ENCODE peak calls at places on chromosomes 12 and 14, in five cellular contexts. One of them, this sample, is unnamed.

GRCh38 chr14:76929927-76930326 is 98.6 kb downstream of the IRF2BPL start:
- DNase-seq in stimulated activated CD8-positive, alpha-beta memory T cell treated with anti-CD3 and anti-CD28 coated beads, Interleukin-4, amount 100 ng/mL, for 1 hour: no peak
- DNase-seq in CD8-positive, alpha-beta memory T cell: peak; percentile 38
- DNase-seq in iris pigment epithelial cell: no peak
- DNase-seq in AG08395: peak; percentile 41
- DNase-seq in this sample: peak; percentile 50

GRCh38 chr12:7864751-7865150 is 8.0 kb downstream of the SLC2A14 start:
- DNase-seq in stimulated activated CD8-positive, alpha-beta memory T cell treated with anti-CD3 and anti-CD28 coated beads, Interleukin-4, amount 100 ng/mL, for 1 hour: no peak
- DNase-seq in AG08395: no peak
- DNase-seq in iris pigment epithelial cell: no peak
- DNase-seq in CD8-positive, alpha-beta memory T cell: no peak
- DNase-seq in this sample: no peak

GRCh38 chr14:24605435-24606190 is 3.9 kb downstream of the GZMH start:
- DNase-seq in AG08395: no peak
- DNase-seq in stimulated activated CD8-positive, alpha-beta memory T cell treated with anti-CD3 and anti-CD28 coated beads, Interleukin-4, amount 100 ng/mL, for 1 hour: peak; percentile 37
- DNase-seq in iris pigment epithelial cell: no peak
- DNase-seq in CD8-positive, alpha-beta memory T cell: peak; percentile 49
- DNase-seq in this sample: peak; percentile 76

GRCh38 chr12:15208140-15208539 is 13.1 kb downstream of the RERG start:
- DNase-seq in CD8-positive, alpha-beta memory T cell: no peak
- DNase-seq in iris pigment epithelial cell: peak; percentile 56
- DNase-seq in AG08395: no peak
- DNase-seq in stimulated activated CD8-positive, alpha-beta memory T cell treated with anti-CD3 and anti-CD28 coated beads, Interleukin-4, amount 100 ng/mL, for 1 hour: no peak
- DNase-seq in this sample: no peak

GRCh38 chr12:70399319-70399718 is 33.2 kb downstream of the KCNMB4 start:
- DNase-seq in CD8-positive, alpha-beta memory T cell: no peak
- DNase-seq in iris pigment epithelial cell: no peak
- DNase-seq in stimulated activated CD8-positive, alpha-beta memory T cell treated with anti-CD3 and anti-CD28 coated beads, Interleukin-4, amount 100 ng/mL, for 1 hour: no peak
- DNase-seq in AG08395: no peak
- DNase-seq in this sample: no peak

GRCh38 chr12:132886529-132887477 is 602 bp downstream of the CHFR start:
- DNase-seq in AG08395: peak; percentile 22
- DNase-seq in CD8-positive, alpha-beta memory T cell: no peak
- DNase-seq in iris pigment epithelial cell: peak; percentile 12
- DNase-seq in stimulated activated CD8-positive, alpha-beta memory T cell treated with anti-CD3 and anti-CD28 coated beads, Interleukin-4, amount 100 ng/mL, for 1 hour: no peak
- DNase-seq in this sample: no peak

GRCh38 chr12:51419473-51420228 is 5.0 kb upstream of the SLC4A8 start:
- DNase-seq in AG08395: peak; percentile 25
- DNase-seq in CD8-positive, alpha-beta memory T cell: no peak
- DNase-seq in stimulated activated CD8-positive, alpha-beta memory T cell treated with anti-CD3 and anti-CD28 coated beads, Interleukin-4, amount 100 ng/mL, for 1 hour: no peak
- DNase-seq in iris pigment epithelial cell: no peak
- DNase-seq in this sample: no peak

GRCh38 chr12:26768611-26769603 is 64.1 kb downstream of the ITPR2 start:
- DNase-seq in iris pigment epithelial cell: no peak
- DNase-seq in AG08395: no peak
- DNase-seq in CD8-positive, alpha-beta memory T cell: no peak
- DNase-seq in stimulated activated CD8-positive, alpha-beta memory T cell treated with anti-CD3 and anti-CD28 coated beads, Interleukin-4, amount 100 ng/mL, for 1 hour: no peak
- DNase-seq in this sample: peak; percentile 61

GRCh38 chr12:1421091-1421902 is 173.1 kb downstream of the FBXL14 start:
- DNase-seq in iris pigment epithelial cell: no peak
- DNase-seq in stimulated activated CD8-positive, alpha-beta memory T cell treated with anti-CD3 and anti-CD28 coated beads, Interleukin-4, amount 100 ng/mL, for 1 hour: no peak
- DNase-seq in AG08395: no peak
- DNase-seq in CD8-positive, alpha-beta memory T cell: no peak
- DNase-seq in this sample: no peak

GRCh38 chr14:68145539-68145938 is 326.0 kb downstream of the RAD51B start:
- DNase-seq in CD8-positive, alpha-beta memory T cell: no peak
- DNase-seq in stimulated activated CD8-positive, alpha-beta memory T cell treated with anti-CD3 and anti-CD28 coated beads, Interleukin-4, amount 100 ng/mL, for 1 hour: no peak
- DNase-seq in AG08395: no peak
- DNase-seq in iris pigment epithelial cell: peak; percentile 56
- DNase-seq in this sample: no peak

GRCh38 chr12:106975098-106975497 is 11.8 kb downstream of the MTERF2 start:
- DNase-seq in CD8-positive, alpha-beta memory T cell: no peak
- DNase-seq in iris pigment epithelial cell: no peak
- DNase-seq in stimulated activated CD8-positive, alpha-beta memory T cell treated with anti-CD3 and anti-CD28 coated beads, Interleukin-4, amount 100 ng/mL, for 1 hour: no peak
- DNase-seq in AG08395: no peak
- DNase-seq in this sample: no peak

GRCh38 chr14:21026251-21026987 is 1.6 kb upstream of the NDRG2 start:
- DNase-seq in CD8-positive, alpha-beta memory T cell: no peak
- DNase-seq in stimulated activated CD8-positive, alpha-beta memory T cell treated with anti-CD3 and anti-CD28 coated beads, Interleukin-4, amount 100 ng/mL, for 1 hour: no peak
- DNase-seq in iris pigment epithelial cell: no peak
- DNase-seq in AG08395: no peak
- DNase-seq in this sample: no peak

GRCh38 chr12:53938276-53939140 is at the start of gene HOXC13:
- DNase-seq in AG08395: peak; percentile 61
- DNase-seq in CD8-positive, alpha-beta memory T cell: no peak
- DNase-seq in iris pigment epithelial cell: no peak
- DNase-seq in stimulated activated CD8-positive, alpha-beta memory T cell treated with anti-CD3 and anti-CD28 coated beads, Interleukin-4, amount 100 ng/mL, for 1 hour: no peak
- DNase-seq in this sample: no peak

GRCh38 chr12:51897181-51897580 is 9.3 kb downstream of the ANKRD33 start:
- DNase-seq in stimulated activated CD8-positive, alpha-beta memory T cell treated with anti-CD3 and anti-CD28 coated beads, Interleukin-4, amount 100 ng/mL, for 1 hour: no peak
- DNase-seq in CD8-positive, alpha-beta memory T cell: no peak
- DNase-seq in AG08395: no peak
- DNase-seq in iris pigment epithelial cell: no peak
- DNase-seq in this sample: no peak

GRCh38 chr12:121799842-121800693 is 3.7 kb upstream of the SETD1B start:
- DNase-seq in AG08395: peak; percentile 89
- DNase-seq in CD8-positive, alpha-beta memory T cell: peak; percentile 68
- DNase-seq in stimulated activated CD8-positive, alpha-beta memory T cell treated with anti-CD3 and anti-CD28 coated beads, Interleukin-4, amount 100 ng/mL, for 1 hour: no peak
- DNase-seq in iris pigment epithelial cell: peak; percentile 91
- DNase-seq in this sample: peak; percentile 87

GRCh38 chr12:93790472-93791152 is 113.4 kb downstream of the CRADD start:
- DNase-seq in iris pigment epithelial cell: peak; percentile 93
- DNase-seq in AG08395: peak; percentile 55
- DNase-seq in stimulated activated CD8-positive, alpha-beta memory T cell treated with anti-CD3 and anti-CD28 coated beads, Interleukin-4, amount 100 ng/mL, for 1 hour: no peak
- DNase-seq in CD8-positive, alpha-beta memory T cell: no peak
- DNase-seq in this sample: no peak

GRCh38 chr12:58069268-58069967 is 128.1 kb downstream of the ATP23 start:
- DNase-seq in iris pigment epithelial cell: peak; percentile 88
- DNase-seq in CD8-positive, alpha-beta memory T cell: no peak
- DNase-seq in AG08395: no peak
- DNase-seq in stimulated activated CD8-positive, alpha-beta memory T cell treated with anti-CD3 and anti-CD28 coated beads, Interleukin-4, amount 100 ng/mL, for 1 hour: no peak
- DNase-seq in this sample: no peak

GRCh38 chr12:26195641-26196423 is 459 bp downstream of the SSPN start:
- DNase-seq in AG08395: peak; percentile 36
- DNase-seq in iris pigment epithelial cell: peak; percentile 63
- DNase-seq in CD8-positive, alpha-beta memory T cell: no peak
- DNase-seq in stimulated activated CD8-positive, alpha-beta memory T cell treated with anti-CD3 and anti-CD28 coated beads, Interleukin-4, amount 100 ng/mL, for 1 hour: no peak
- DNase-seq in this sample: peak; percentile 3

GRCh38 chr14:22838631-22839041 is 2.3 kb downstream of the MMP14 start:
- DNase-seq in AG08395: peak; percentile 64
- DNase-seq in stimulated activated CD8-positive, alpha-beta memory T cell treated with anti-CD3 and anti-CD28 coated beads, Interleukin-4, amount 100 ng/mL, for 1 hour: no peak
- DNase-seq in iris pigment epithelial cell: peak; percentile 83
- DNase-seq in CD8-positive, alpha-beta memory T cell: no peak
- DNase-seq in this sample: peak; percentile 62

GRCh38 chr12:45969084-45969483 is 21.3 kb downstream of the SCAF11 start:
- DNase-seq in AG08395: peak; percentile 14
- DNase-seq in stimulated activated CD8-positive, alpha-beta memory T cell treated with anti-CD3 and anti-CD28 coated beads, Interleukin-4, amount 100 ng/mL, for 1 hour: no peak
- DNase-seq in CD8-positive, alpha-beta memory T cell: no peak
- DNase-seq in iris pigment epithelial cell: peak; percentile 61
- DNase-seq in this sample: no peak

GRCh38 chr14:95328876-95329503 is 9.3 kb upstream of the CLMN start:
- DNase-seq in AG08395: no peak
- DNase-seq in iris pigment epithelial cell: no peak
- DNase-seq in CD8-positive, alpha-beta memory T cell: no peak
- DNase-seq in stimulated activated CD8-positive, alpha-beta memory T cell treated with anti-CD3 and anti-CD28 coated beads, Interleukin-4, amount 100 ng/mL, for 1 hour: no peak
- DNase-seq in this sample: no peak

GRCh38 chr14:55803506-55804197 is 223.6 kb downstream of the KTN1 start:
- DNase-seq in iris pigment epithelial cell: no peak
- DNase-seq in AG08395: no peak
- DNase-seq in CD8-positive, alpha-beta memory T cell: no peak
- DNase-seq in stimulated activated CD8-positive, alpha-beta memory T cell treated with anti-CD3 and anti-CD28 coated beads, Interleukin-4, amount 100 ng/mL, for 1 hour: no peak
- DNase-seq in this sample: no peak

GRCh38 chr12:6187948-6188793 is 12.0 kb upstream of the CD9 start:
- DNase-seq in AG08395: no peak
- DNase-seq in iris pigment epithelial cell: no peak
- DNase-seq in stimulated activated CD8-positive, alpha-beta memory T cell treated with anti-CD3 and anti-CD28 coated beads, Interleukin-4, amount 100 ng/mL, for 1 hour: no peak
- DNase-seq in CD8-positive, alpha-beta memory T cell: no peak
- DNase-seq in this sample: no peak

GRCh38 chr14:89236846-89237245 is 180.2 kb downstream of the FOXN3 start:
- DNase-seq in iris pigment epithelial cell: no peak
- DNase-seq in CD8-positive, alpha-beta memory T cell: no peak
- DNase-seq in stimulated activated CD8-positive, alpha-beta memory T cell treated with anti-CD3 and anti-CD28 coated beads, Interleukin-4, amount 100 ng/mL, for 1 hour: no peak
- DNase-seq in AG08395: no peak
- DNase-seq in this sample: no peak

GRCh38 chr12:120358412-120359158 is 10.4 kb downstream of the MSI1 start:
- DNase-seq in AG08395: no peak
- DNase-seq in iris pigment epithelial cell: no peak
- DNase-seq in stimulated activated CD8-positive, alpha-beta memory T cell treated with anti-CD3 and anti-CD28 coated beads, Interleukin-4, amount 100 ng/mL, for 1 hour: no peak
- DNase-seq in CD8-positive, alpha-beta memory T cell: no peak
- DNase-seq in this sample: no peak

GRCh38 chr12:34406228-34406995 is 384.1 kb downstream of the ALG10 start:
- DNase-seq in CD8-positive, alpha-beta memory T cell: peak; percentile 0
- DNase-seq in AG08395: peak; percentile 0
- DNase-seq in stimulated activated CD8-positive, alpha-beta memory T cell treated with anti-CD3 and anti-CD28 coated beads, Interleukin-4, amount 100 ng/mL, for 1 hour: no peak
- DNase-seq in iris pigment epithelial cell: no peak
- DNase-seq in this sample: no peak

GRCh38 chr12:120261951-120262851 is 3.3 kb downstream of the PXN start:
- DNase-seq in CD8-positive, alpha-beta memory T cell: no peak
- DNase-seq in AG08395: no peak
- DNase-seq in stimulated activated CD8-positive, alpha-beta memory T cell treated with anti-CD3 and anti-CD28 coated beads, Interleukin-4, amount 100 ng/mL, for 1 hour: no peak
- DNase-seq in iris pigment epithelial cell: peak; percentile 48
- DNase-seq in this sample: no peak

GRCh38 chr12:49260165-49260564 is 4.7 kb upstream of the TUBA1C start:
- DNase-seq in CD8-positive, alpha-beta memory T cell: no peak
- DNase-seq in iris pigment epithelial cell: peak; percentile 54
- DNase-seq in AG08395: no peak
- DNase-seq in stimulated activated CD8-positive, alpha-beta memory T cell treated with anti-CD3 and anti-CD28 coated beads, Interleukin-4, amount 100 ng/mL, for 1 hour: no peak
- DNase-seq in this sample: no peak

GRCh38 chr12:552466-552865 is 92.7 kb downstream of the B4GALNT3 start:
- DNase-seq in CD8-positive, alpha-beta memory T cell: no peak
- DNase-seq in iris pigment epithelial cell: no peak
- DNase-seq in stimulated activated CD8-positive, alpha-beta memory T cell treated with anti-CD3 and anti-CD28 coated beads, Interleukin-4, amount 100 ng/mL, for 1 hour: no peak
- DNase-seq in AG08395: no peak
- DNase-seq in this sample: no peak

GRCh38 chr12:51958542-51958941 is 7.0 kb downstream of the ACVR1B start:
- DNase-seq in CD8-positive, alpha-beta memory T cell: no peak
- DNase-seq in iris pigment epithelial cell: no peak
- DNase-seq in stimulated activated CD8-positive, alpha-beta memory T cell treated with anti-CD3 and anti-CD28 coated beads, Interleukin-4, amount 100 ng/mL, for 1 hour: no peak
- DNase-seq in AG08395: no peak
- DNase-seq in this sample: no peak